ENCODE peak calls at places on chromosomes 3 and 15, in four cellular contexts. One of them, this sample, is unnamed.
A peak's percentile ranks its signal among the peaks of the same experiment; 100 is the strongest.

GRCh38 chr3:78659386-78659987 is 1108.3 kb downstream of the ROBO1 start:
- DNase-seq in CD8-positive, alpha-beta T cell: no peak
- DNase-seq in A549: peak; percentile 54
- DNase-seq in uterus: no peak
- DNase-seq in this sample: peak; percentile 60

GRCh38 chr15:43545426-43545825 is 28.0 kb downstream of the MAP1A start:
- DNase-seq in CD8-positive, alpha-beta T cell: no peak
- DNase-seq in A549: no peak
- DNase-seq in uterus: no peak
- DNase-seq in this sample: no peak

GRCh38 chr3:64715211-64715982 is 27.6 kb upstream of the ADAMTS9 start:
- DNase-seq in CD8-positive, alpha-beta T cell: no peak
- DNase-seq in A549: no peak
- DNase-seq in uterus: no peak
- DNase-seq in this sample: no peak

GRCh38 chr3:120404876-120405275 is 45.9 kb downstream of the FSTL1 start:
- DNase-seq in CD8-positive, alpha-beta T cell: no peak
- DNase-seq in A549: no peak
- DNase-seq in uterus: no peak
- DNase-seq in this sample: no peak

GRCh38 chr3:48301814-48302194 is 31.7 kb downstream of the SPINK8 start:
- DNase-seq in CD8-positive, alpha-beta T cell: no peak
- DNase-seq in A549: peak; percentile 45
- DNase-seq in uterus: no peak
- DNase-seq in this sample: peak; percentile 17

GRCh38 chr15:50377867-50378751 is 23.1 kb upstream of the GABPB1 start:
- DNase-seq in CD8-positive, alpha-beta T cell: no peak
- DNase-seq in A549: no peak
- DNase-seq in uterus: no peak
- DNase-seq in this sample: no peak

GRCh38 chr15:74272812-74273211 is 36.7 kb downstream of the CCDC33 start:
- DNase-seq in CD8-positive, alpha-beta T cell: no peak
- DNase-seq in A549: no peak
- DNase-seq in uterus: no peak
- DNase-seq in this sample: no peak

GRCh38 chr15:23447107-23447500 is at the start of gene GOLGA6L2:
- DNase-seq in CD8-positive, alpha-beta T cell: no peak
- DNase-seq in A549: peak; percentile 81
- DNase-seq in uterus: no peak
- DNase-seq in this sample: peak; percentile 41

GRCh38 chr15:36643551-36643950 is 64.1 kb downstream of the CDIN1 start:
- DNase-seq in CD8-positive, alpha-beta T cell: no peak
- DNase-seq in A549: no peak
- DNase-seq in uterus: no peak
- DNase-seq in this sample: no peak

GRCh38 chr15:78454992-78455391 is 17.0 kb downstream of the IREB2 start:
- DNase-seq in CD8-positive, alpha-beta T cell: no peak
- DNase-seq in A549: no peak
- DNase-seq in uterus: no peak
- DNase-seq in this sample: no peak

GRCh38 chr15:90221251-90221900 is 12.4 kb downstream of the CIB1 start:
- DNase-seq in CD8-positive, alpha-beta T cell: no peak
- DNase-seq in A549: peak; percentile 90
- DNase-seq in uterus: peak; percentile 74
- DNase-seq in this sample: peak; percentile 85

GRCh38 chr3:145857956-145858355 is 303.0 kb downstream of the PLOD2 start:
- DNase-seq in CD8-positive, alpha-beta T cell: no peak
- DNase-seq in A549: peak; percentile 7
- DNase-seq in uterus: no peak
- DNase-seq in this sample: no peak

GRCh38 chr3:54120657-54121403 is 1.5 kb upstream of the CACNA2D3 start:
- DNase-seq in CD8-positive, alpha-beta T cell: no peak
- DNase-seq in A549: peak; percentile 3
- DNase-seq in uterus: no peak
- DNase-seq in this sample: no peak

GRCh38 chr15:82114660-82115059 is 68.8 kb upstream of the MEX3B start:
- DNase-seq in CD8-positive, alpha-beta T cell: no peak
- DNase-seq in A549: no peak
- DNase-seq in uterus: no peak
- DNase-seq in this sample: no peak

GRCh38 chr3:171810278-171811058 is at the start of gene PLD1:
- DNase-seq in CD8-positive, alpha-beta T cell: peak; percentile 16
- DNase-seq in A549: peak; percentile 83
- DNase-seq in uterus: no peak
- DNase-seq in this sample: peak; percentile 59

GRCh38 chr15:64558460-64559179 is 98.2 kb downstream of the ZNF609 start:
- DNase-seq in CD8-positive, alpha-beta T cell: no peak
- DNase-seq in A549: no peak
- DNase-seq in uterus: no peak
- DNase-seq in this sample: no peak

GRCh38 chr15:23647421-23648375 is at the start of gene MAGEL2:
- DNase-seq in CD8-positive, alpha-beta T cell: no peak
- DNase-seq in A549: no peak
- DNase-seq in uterus: no peak
- DNase-seq in this sample: peak; percentile 43

GRCh38 chr3:122727766-122728165 is 47.1 kb downstream of the PARP14 start:
- DNase-seq in CD8-positive, alpha-beta T cell: no peak
- DNase-seq in A549: no peak
- DNase-seq in uterus: no peak
- DNase-seq in this sample: no peak

GRCh38 chr3:50157821-50158556 is 2.9 kb downstream of the SEMA3F start:
- DNase-seq in CD8-positive, alpha-beta T cell: no peak
- DNase-seq in A549: no peak
- DNase-seq in uterus: no peak
- DNase-seq in this sample: peak; percentile 46

GRCh38 chr3:107598926-107599754 is 76.4 kb downstream of the BBX start:
- DNase-seq in CD8-positive, alpha-beta T cell: peak; percentile 30
- DNase-seq in A549: peak; percentile 54
- DNase-seq in uterus: peak; percentile 18
- DNase-seq in this sample: peak; percentile 38

GRCh38 chr3:62159056-62159455 is 214.3 kb downstream of the FEZF2 start:
- DNase-seq in CD8-positive, alpha-beta T cell: no peak
- DNase-seq in A549: no peak
- DNase-seq in uterus: no peak
- DNase-seq in this sample: no peak

GRCh38 chr3:101676219-101676764 is 640 bp downstream of the ZBTB11 start:
- DNase-seq in CD8-positive, alpha-beta T cell: peak; percentile 90
- DNase-seq in A549: peak; percentile 95
- DNase-seq in uterus: peak; percentile 96
- DNase-seq in this sample: peak; percentile 99

GRCh38 chr3:20071182-20071581 is 30.9 kb downstream of the KAT2B start:
- DNase-seq in CD8-positive, alpha-beta T cell: no peak
- DNase-seq in A549: no peak
- DNase-seq in uterus: no peak
- DNase-seq in this sample: no peak

GRCh38 chr3:148042663-148043445 is 633.7 kb downstream of the ZIC1 start:
- DNase-seq in CD8-positive, alpha-beta T cell: no peak
- DNase-seq in A549: no peak
- DNase-seq in uterus: no peak
- DNase-seq in this sample: peak; percentile 93

GRCh38 chr3:181879926-181880325 is 168.2 kb downstream of the SOX2 start:
- DNase-seq in CD8-positive, alpha-beta T cell: no peak
- DNase-seq in A549: no peak
- DNase-seq in uterus: no peak
- DNase-seq in this sample: no peak

GRCh38 chr3:33779751-33780150 is 18.7 kb upstream of the PDCD6IP start:
- DNase-seq in CD8-positive, alpha-beta T cell: no peak
- DNase-seq in A549: no peak
- DNase-seq in uterus: no peak
- DNase-seq in this sample: no peak

GRCh38 chr3:179546814-179547241 is 15.9 kb upstream of the ACTL6A start:
- DNase-seq in CD8-positive, alpha-beta T cell: no peak
- DNase-seq in A549: no peak
- DNase-seq in uterus: no peak
- DNase-seq in this sample: no peak

GRCh38 chr15:31457631-31458526 is 131.2 kb downstream of the KLF13 start:
- DNase-seq in CD8-positive, alpha-beta T cell: no peak
- DNase-seq in A549: peak; percentile 69
- DNase-seq in uterus: no peak
- DNase-seq in this sample: no peak

GRCh38 chr3:139638518-139638917 is 39.3 kb downstream of the NMNAT3 start:
- DNase-seq in CD8-positive, alpha-beta T cell: no peak
- DNase-seq in A549: no peak
- DNase-seq in uterus: no peak
- DNase-seq in this sample: no peak

GRCh38 chr3:45562027-45562426 is 32.5 kb upstream of the LIMD1 start:
- DNase-seq in CD8-positive, alpha-beta T cell: no peak
- DNase-seq in A549: no peak
- DNase-seq in uterus: no peak
- DNase-seq in this sample: no peak

GRCh38 chr3:191303596-191303995 is 25.6 kb upstream of the CCDC50 start:
- DNase-seq in CD8-positive, alpha-beta T cell: no peak
- DNase-seq in A549: no peak
- DNase-seq in uterus: no peak
- DNase-seq in this sample: peak; percentile 5

GRCh38 chr3:149480326-149481017 is 6.0 kb downstream of the TM4SF4 start:
- DNase-seq in CD8-positive, alpha-beta T cell: peak; percentile 7
- DNase-seq in A549: peak; percentile 95
- DNase-seq in uterus: peak; percentile 77
- DNase-seq in this sample: peak; percentile 80

GRCh38 chr3:106326941-106327765 is 458.3 kb upstream of the CBLB start:
- DNase-seq in CD8-positive, alpha-beta T cell: no peak
- DNase-seq in A549: no peak
- DNase-seq in uterus: no peak
- DNase-seq in this sample: no peak

GRCh38 chr15:57217716-57218598 is 158.3 kb upstream of the CGNL1 start:
- DNase-seq in CD8-positive, alpha-beta T cell: no peak
- DNase-seq in A549: no peak
- DNase-seq in uterus: no peak
- DNase-seq in this sample: peak; percentile 88

GRCh38 chr15:77480859-77481258 is 60.2 kb downstream of the HMG20A start:
- DNase-seq in CD8-positive, alpha-beta T cell: no peak
- DNase-seq in A549: no peak
- DNase-seq in uterus: no peak
- DNase-seq in this sample: no peak

GRCh38 chr3:187750041-187750512 is 4.8 kb upstream of the BCL6 start:
- DNase-seq in CD8-positive, alpha-beta T cell: no peak
- DNase-seq in A549: peak; percentile 66
- DNase-seq in uterus: no peak
- DNase-seq in this sample: peak; percentile 59
- H3K27ac ChIP-seq in CD8-positive, alpha-beta T cell: no peak overlapping the region
- H3K27ac ChIP-seq in A549: peak overlapping the region; percentile 71
- H3K27ac ChIP-seq in uterus: no peak overlapping the region
- H3K27ac ChIP-seq in this sample: peak overlapping the region; percentile 14

DNA sequence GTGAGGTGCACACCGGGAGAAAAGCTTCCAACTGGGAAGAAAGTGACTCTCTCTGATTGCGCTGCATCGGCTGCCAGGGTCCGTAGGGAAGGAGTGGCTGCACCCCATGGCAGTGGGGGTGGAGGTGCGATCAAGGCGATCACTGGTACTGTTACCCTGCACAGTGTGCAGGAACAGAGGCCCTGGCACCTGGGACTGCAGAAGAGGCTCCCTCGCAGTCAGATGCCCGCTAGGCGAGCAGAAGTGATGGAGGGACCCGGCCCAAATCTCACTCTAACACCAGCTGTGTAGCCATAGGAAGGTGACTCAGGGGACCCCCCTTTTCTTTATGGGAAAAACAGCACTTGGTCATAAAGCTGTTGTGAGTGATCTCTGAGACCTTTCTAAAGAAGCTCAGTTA is 196.8 kb downstream of the GABRG3 start:
- DNase-seq in CD8-positive, alpha-beta T cell: no peak
- DNase-seq in A549: no peak
- DNase-seq in uterus: no peak
- DNase-seq in this sample: no peak
- H3K9me3 ChIP-seq in CD8-positive, alpha-beta T cell: no peaks in the 10 kb centered on the region
- H3K9me3 ChIP-seq in A549: no peaks in the 10 kb centered on the region
- H3K9me3 ChIP-seq in uterus: no peaks in the 10 kb centered on the region
- H3K9me3 ChIP-seq in this sample: no peaks in the 10 kb centered on the region

DNA sequence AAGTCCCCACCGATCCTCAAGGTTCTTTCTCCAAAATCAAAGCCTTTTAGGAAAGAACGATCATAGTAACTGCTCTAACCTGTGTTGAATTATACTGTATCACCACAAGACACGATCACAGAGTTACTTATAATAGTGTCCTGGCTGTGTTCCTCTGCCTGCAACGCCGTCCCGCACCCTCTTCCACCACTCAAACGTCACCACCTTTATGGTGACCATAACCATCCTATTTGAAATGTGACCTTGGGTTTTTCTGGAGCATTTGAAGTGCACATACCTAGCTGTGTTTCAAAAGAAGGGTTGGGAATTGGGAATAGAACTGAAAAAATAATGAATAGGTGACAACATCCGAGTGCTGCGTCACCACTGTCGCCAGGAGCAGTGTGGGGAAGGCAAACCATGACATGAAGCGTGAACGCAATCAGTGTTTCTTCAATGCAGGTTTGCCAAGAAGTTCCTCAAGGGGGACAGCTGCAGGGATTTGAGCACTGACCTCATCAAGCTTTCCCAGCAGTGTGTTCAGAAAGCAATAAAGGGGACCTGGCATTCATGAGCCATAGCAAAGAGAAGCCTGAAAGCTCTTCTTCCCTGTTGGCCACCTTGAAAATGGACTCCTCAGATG is 769 bp upstream of the SELENOS start:
- DNase-seq in CD8-positive, alpha-beta T cell: no peak
- DNase-seq in A549: no peak
- DNase-seq in uterus: no peak
- DNase-seq in this sample: peak; percentile 75
- H3K27ac ChIP-seq in CD8-positive, alpha-beta T cell: no peak overlapping the region
- H3K27ac ChIP-seq in A549: peak overlapping the region; percentile 66
- H3K27ac ChIP-seq in uterus: peak overlapping the region; percentile 61
- H3K27ac ChIP-seq in this sample: peak overlapping the region; percentile 41

GRCh38 chr15:25248583-25249235 is 190.1 kb downstream of the UBE3A start:
- DNase-seq in CD8-positive, alpha-beta T cell: no peak
- DNase-seq in A549: no peak
- DNase-seq in uterus: peak; percentile 5
- DNase-seq in this sample: no peak

GRCh38 chr15:25246641-25247417 is 192.0 kb downstream of the UBE3A start:
- DNase-seq in CD8-positive, alpha-beta T cell: no peak
- DNase-seq in A549: no peak
- DNase-seq in uterus: peak; percentile 7
- DNase-seq in this sample: no peak

GRCh38 chr15:25245801-25246622 is 192.8 kb downstream of the UBE3A start:
- DNase-seq in CD8-positive, alpha-beta T cell: no peak
- DNase-seq in A549: no peak
- DNase-seq in uterus: peak; percentile 4
- DNase-seq in this sample: no peak

GRCh38 chr15:25249236-25250010 is 189.4 kb downstream of the UBE3A start:
- DNase-seq in CD8-positive, alpha-beta T cell: no peak
- DNase-seq in A549: no peak
- DNase-seq in uterus: peak; percentile 5
- DNase-seq in this sample: no peak

DNA sequence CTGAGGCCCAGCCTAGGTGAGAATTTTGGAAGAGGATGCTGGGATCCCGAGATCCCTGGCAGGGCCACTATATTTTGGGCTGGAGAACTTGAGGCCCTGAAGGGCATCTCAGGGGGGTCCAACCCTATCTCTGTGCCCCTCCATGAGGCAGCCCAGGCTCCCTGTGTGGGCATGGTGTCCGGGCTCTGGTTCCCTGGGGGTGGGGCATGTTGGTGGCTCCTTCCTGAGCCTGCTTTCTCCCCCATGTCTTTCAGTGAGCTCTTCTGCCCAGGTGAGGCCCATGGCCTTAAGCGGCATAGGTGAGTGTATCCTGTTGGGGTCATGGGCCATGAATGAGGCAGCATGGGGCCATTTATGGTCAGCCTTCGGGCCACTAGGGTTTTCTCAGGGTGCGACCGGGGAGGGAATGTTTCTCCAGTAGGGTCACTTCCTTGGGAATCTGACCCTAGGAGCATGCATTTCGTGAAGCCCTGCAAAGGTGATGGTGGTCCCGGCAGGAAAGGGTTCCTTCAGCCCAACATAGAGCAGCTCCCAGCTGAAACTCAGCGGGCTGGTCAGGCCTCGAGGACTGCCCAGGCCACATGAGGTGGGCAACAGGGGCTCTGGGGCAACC is 191.3 kb downstream of the UBE3A start:
- DNase-seq in CD8-positive, alpha-beta T cell: no peak
- DNase-seq in A549: no peak
- DNase-seq in uterus: peak; percentile 5
- DNase-seq in this sample: no peak
- H3K9me3 ChIP-seq in CD8-positive, alpha-beta T cell: no peaks in the 10 kb centered on the region
- H3K9me3 ChIP-seq in A549: no peaks in the 10 kb centered on the region
- H3K9me3 ChIP-seq in uterus: no peaks in the 10 kb centered on the region
- H3K9me3 ChIP-seq in this sample: no peaks in the 10 kb centered on the region

This sample was measured in SJCRH30.